ENCODE peak calls at places on chromosome 18, in four cellular contexts. C, Q, M and T are unnamed samples.

GRCh38 chr18:23377669-23378469 is 75.2 kb upstream of the RIOK3 start:
- DNase-seq in Q (peak; percentile 42), C (no peak), M (peak; percentile 60), T (peak; percentile 26)

GRCh38 chr18:28494151-28494550 is 317.2 kb upstream of the CDH2 start:
- DNase-seq in C (no peak), M (no peak), Q (no peak), T (no peak)

GRCh38 chr18:26579941-26580618 is 31.7 kb upstream of the KCTD1 start:
- DNase-seq in C (no peak), M (peak; percentile 15), Q (no peak), T (peak; percentile 56)

GRCh38 chr18:59420244-59420643 is 61.2 kb upstream of the LMAN1 start:
- DNase-seq in M (no peak), Q (no peak), C (no peak), T (no peak)

GRCh38 chr18:58557013-58557435 is 71.9 kb downstream of the ALPK2 start:
- DNase-seq in Q (no peak), M (no peak), C (no peak), T (no peak)

GRCh38 chr18:74281639-74282358 is 10.0 kb downstream of the CYB5A start:
- DNase-seq in Q (no peak), M (peak; percentile 81), C (no peak), T (no peak)

GRCh38 chr18:22545091-22545795 is 127.5 kb upstream of the CTAGE1 start:
- DNase-seq in Q (no peak), C (no peak), M (no peak), T (no peak)

GRCh38 chr18:57352271-57352701 is at the start of gene ST8SIA3:
- DNase-seq in M (no peak), Q (no peak), C (no peak), T (no peak)

GRCh38 chr18:49755489-49755888 is 57.8 kb downstream of the ACAA2 start:
- DNase-seq in C (no peak), M (no peak), Q (no peak), T (no peak)

GRCh38 chr18:41146301-41146700 is 808.7 kb upstream of the PIK3C3 start:
- DNase-seq in Q (no peak), C (no peak), M (no peak), T (no peak)

GRCh38 chr18:21321711-21322110 is 79.7 kb downstream of the GREB1L start:
- DNase-seq in M (no peak), Q (no peak), C (no peak), T (no peak)

GRCh38 chr18:21315741-21316187 is 73.7 kb downstream of the GREB1L start:
- DNase-seq in M (peak; percentile 9), C (no peak), Q (no peak), T (peak; percentile 28)

GRCh38 chr18:21313576-21313975 is 71.5 kb downstream of the GREB1L start:
- DNase-seq in M (no peak), C (no peak), Q (no peak), T (no peak)

GRCh38 chr18:21314721-21315120 is 72.7 kb downstream of the GREB1L start:
- DNase-seq in M (no peak), Q (no peak), C (no peak), T (peak; percentile 28)

DNA sequence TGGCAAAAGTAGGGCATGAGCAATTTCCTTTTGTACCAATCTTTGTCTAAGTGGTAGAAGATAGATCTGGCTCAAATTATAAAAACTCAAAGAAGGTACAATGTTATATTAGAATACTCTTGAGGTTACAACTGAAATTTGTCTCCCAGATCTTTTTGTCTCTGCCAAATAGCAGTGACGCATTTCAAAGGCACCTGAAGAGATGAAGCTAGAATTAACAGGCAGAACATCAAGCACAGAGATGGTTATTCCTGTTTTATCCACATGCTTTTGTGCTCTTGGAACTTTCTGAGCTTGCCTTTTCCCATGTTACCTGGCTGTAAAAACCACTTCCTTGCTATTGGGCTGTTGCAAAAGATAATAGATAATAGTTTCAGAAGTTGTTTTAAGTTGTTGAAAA is 74.3 kb downstream of the GREB1L start:
- DNase-seq in M (no peak), C (no peak), Q (no peak), T (no peak)
- TF ChIP-seq TCF7L2 in M (no peak), C (no peak), Q (no peak), T (no peak)

GRCh38 chr18:11162889-11163288 is 13.5 kb upstream of the PIEZO2 start:
- DNase-seq in M (no peak), C (no peak), Q (no peak), T (no peak)
- TF ChIP-seq TCF7L2 in M (no peak), C (no peak), Q (no peak), T (no peak)

DNA sequence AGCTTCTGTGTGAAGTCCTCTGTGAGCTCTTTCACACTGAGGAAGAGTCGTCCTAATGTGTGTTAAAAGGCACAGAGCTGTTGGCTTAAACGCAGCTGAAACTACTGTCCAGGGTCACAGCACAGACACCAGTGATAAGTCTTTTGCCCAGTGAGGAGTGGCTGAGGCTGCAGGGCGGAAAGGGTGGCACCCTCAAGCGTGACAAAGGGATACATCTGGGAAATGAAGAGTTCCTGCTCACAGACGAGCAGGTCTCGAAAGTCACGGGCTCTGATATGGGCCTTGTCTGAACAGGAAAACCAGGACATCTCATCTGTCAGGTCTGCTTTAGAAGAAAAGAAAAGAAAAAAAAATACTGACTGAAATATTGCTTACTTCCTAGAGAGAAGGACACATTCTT is 36.5 kb downstream of the TGIF1 start:
- DNase-seq in C (no peak), M (no peak), Q (no peak), T (no peak)
- TF ChIP-seq TCF7L2 in C (no peak), M (no peak), Q (no peak), T (no peak)

DNA sequence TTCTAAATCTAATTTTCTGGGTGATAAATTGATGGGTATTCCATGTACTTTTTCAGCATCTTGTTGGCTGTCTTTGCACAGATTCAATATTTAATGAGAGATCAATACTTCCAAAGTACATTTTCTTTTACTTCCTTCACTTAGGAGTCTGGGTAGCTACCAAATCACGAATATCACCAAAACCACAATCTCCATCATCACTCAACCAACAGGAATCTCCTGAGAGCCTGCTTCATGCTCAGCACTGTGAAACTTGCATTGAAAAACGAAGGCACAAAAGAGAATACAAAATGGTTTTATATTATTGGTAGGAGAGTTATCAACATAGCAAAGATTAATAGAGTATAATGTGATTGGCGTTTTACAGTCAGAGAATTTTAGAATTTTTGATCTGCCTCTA is 261.5 kb upstream of the DSEL start:
- DNase-seq in Q (no peak), C (no peak), M (no peak), T (no peak)
- TF ChIP-seq TCF7L2 in Q (no peak), C (no peak), M (no peak), T (no peak)

DNA sequence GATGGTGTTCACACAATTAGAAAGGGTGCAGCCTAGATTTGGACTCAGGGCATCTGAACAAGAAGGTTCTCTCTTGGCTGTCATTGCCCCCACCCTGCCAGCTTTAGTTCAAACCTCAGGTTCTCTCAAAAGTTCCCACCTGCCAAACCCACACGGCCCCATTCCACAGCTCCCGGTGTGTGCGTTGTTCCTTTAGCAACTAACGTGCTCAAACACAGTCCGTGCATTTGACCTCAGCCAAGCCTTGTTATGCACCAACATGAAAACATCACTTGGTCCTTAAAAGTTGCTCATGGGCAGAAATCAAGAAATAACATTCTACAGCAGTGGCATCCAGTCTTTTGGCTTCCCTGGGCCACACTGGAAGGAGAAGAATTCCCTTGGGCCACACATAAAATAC is 32.0 kb downstream of the LOXHD1 start:
- DNase-seq in M (no peak), Q (no peak), C (no peak), T (no peak)
- TF ChIP-seq TCF7L2 in M (no peak), Q (no peak), C (no peak), T (no peak)

DNA sequence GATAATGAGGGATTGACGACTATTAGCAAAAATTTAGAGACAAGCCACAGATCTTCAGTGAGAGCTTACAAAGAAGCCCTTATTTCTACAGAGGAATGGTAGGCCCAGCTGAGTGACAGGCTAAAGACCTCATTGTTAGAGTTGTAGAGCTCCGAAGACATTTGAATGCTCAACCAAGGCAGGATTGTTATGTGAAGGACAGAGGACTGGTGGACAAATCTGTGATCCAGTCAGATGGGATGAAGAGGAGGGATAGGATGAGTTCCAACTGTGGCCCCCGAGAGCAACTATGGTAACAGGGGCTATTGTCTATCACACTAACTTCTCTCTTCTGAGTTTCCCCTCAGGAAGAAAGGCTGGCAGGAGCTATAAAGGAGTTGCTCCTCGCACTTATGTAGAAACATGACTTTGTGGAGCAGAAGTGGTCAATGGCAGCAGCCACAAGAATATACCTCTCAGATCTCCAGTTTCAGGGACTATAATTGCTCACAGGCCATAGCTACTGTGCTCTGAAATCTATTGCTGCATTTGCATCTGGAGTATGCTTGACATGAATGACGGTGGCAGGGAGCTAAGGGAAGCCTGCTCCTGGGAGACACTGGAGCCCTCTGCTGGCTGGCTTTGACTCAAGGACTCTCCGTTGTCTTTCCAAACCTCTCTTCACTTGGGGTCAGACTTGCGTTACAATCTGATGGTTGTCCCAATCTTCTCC is 50.3 kb upstream of the GREB1L start:
- DNase-seq in C (peak; percentile 13), M (peak; percentile 42), Q (no peak), T (peak; percentile 57)
- TF ChIP-seq TCF7L2 in C (no peak), M (no peak), Q (no peak), T (no peak)

DNA sequence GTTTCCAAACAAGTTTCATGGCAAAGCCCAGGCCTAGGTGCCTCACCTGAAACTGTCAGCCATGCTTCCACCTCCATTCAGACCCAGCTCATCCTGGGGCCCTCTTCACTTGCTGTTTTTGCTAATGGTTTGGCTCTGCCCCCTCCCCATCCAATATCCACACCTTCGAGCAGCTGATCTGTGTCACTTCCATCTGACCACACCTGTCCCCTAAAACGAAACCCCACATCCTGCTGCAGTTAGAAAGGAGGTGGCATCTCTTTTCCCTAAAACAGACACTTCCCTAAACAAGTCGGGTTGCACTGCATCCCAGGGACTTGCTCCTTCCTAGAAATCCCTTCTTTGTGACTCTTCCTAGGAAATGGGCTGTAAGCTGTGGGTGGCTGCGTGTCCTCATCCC is 748.7 kb upstream of the SALL3 start:
- DNase-seq in Q (no peak), C (no peak), M (no peak), T (no peak)
- TF ChIP-seq TCF7L2 in Q (no peak), C (no peak), M (no peak), T (no peak)

GRCh38 chr18:8982416-8983183 is 119.9 kb upstream of the NDUFV2 start:
- DNase-seq in C (no peak), Q (peak; percentile 51), M (peak; percentile 60), T (peak; percentile 63)
- TF ChIP-seq TCF7L2 in C (no peak), Q (no peak), M (no peak), T (no peak)

GRCh38 chr18:69705987-69706386 is 241.7 kb downstream of the CD226 start:
- DNase-seq in C (no peak), Q (no peak), M (no peak), T (no peak)
- TF ChIP-seq TCF7L2 in C (no peak), Q (no peak), M (no peak), T (no peak)